ENCODE peak calls at places on chromosome 22, in four cellular contexts. R, K, L and Q are unnamed samples.

GRCh38 chr22:19890502-19891349 is 36.1 kb upstream of the GNB1L start:
- DNase-seq in R (peak; percentile 49), K (no peak), L (no peak), Q (no peak)

GRCh38 chr22:19911540-19912235 is 29.9 kb upstream of the COMT start:
- DNase-seq in R (no peak), K (no peak), L (no peak), Q (no peak)

GRCh38 chr22:42317691-42318547 is 47.5 kb upstream of the TCF20 start:
- DNase-seq in R (no peak), K (no peak), L (no peak), Q (no peak)

GRCh38 chr22:47398491-47398890 is 636.0 kb downstream of the TBC1D22A start:
- DNase-seq in R (no peak), K (no peak), L (no peak), Q (peak; percentile 9)

GRCh38 chr22:26656896-26657851 is at the start of gene MIAT:
- DNase-seq in R (peak; percentile 90), K (no peak), L (peak; percentile 84), Q (no peak)

GRCh38 chr22:30573594-30574094 is 821 bp downstream of the GAL3ST1 start:
- DNase-seq in R (no peak), K (no peak), L (no peak), Q (no peak)

GRCh38 chr22:27804683-27805297 is 3.2 kb upstream of the MN1 start:
- DNase-seq in R (no peak), K (peak; percentile 85), L (peak; percentile 72), Q (no peak)

GRCh38 chr22:40216041-40216756 is 38.5 kb downstream of the TNRC6B start:
- DNase-seq in R (no peak), K (no peak), L (peak; percentile 58), Q (no peak)

GRCh38 chr22:26786398-26786797 is 129.0 kb downstream of the MIAT start:
- DNase-seq in R (no peak), K (no peak), L (no peak), Q (no peak)

GRCh38 chr22:31125521-31126117 is 2.9 kb downstream of the INPP5J start:
- DNase-seq in R (no peak), K (no peak), L (no peak), Q (peak; percentile 42)

GRCh38 chr22:48884292-48884691 is 943.4 kb downstream of the BRD1 start:
- DNase-seq in R (no peak), K (no peak), L (peak; percentile 28), Q (no peak)

GRCh38 chr22:32864041-32864440 is 62.5 kb downstream of the TIMP3 start:
- DNase-seq in R (no peak), K (no peak), L (no peak), Q (no peak)

GRCh38 chr22:29390270-29390669 is 1.9 kb upstream of the AP1B1 start:
- DNase-seq in R (no peak), K (no peak), L (no peak), Q (no peak)

GRCh38 chr22:24006914-24007214 is 1.6 kb upstream of the GSTT4 start:
- DNase-seq in R (peak; percentile 72), K (no peak), L (no peak), Q (no peak)

GRCh38 chr22:48141301-48141700 is 1378.9 kb downstream of the TBC1D22A start:
- DNase-seq in R (no peak), K (no peak), L (no peak), Q (no peak)

GRCh38 chr22:41229215-41229614 is 11.5 kb downstream of the CHADL start:
- DNase-seq in R (no peak), K (no peak), L (no peak), Q (no peak)

GRCh38 chr22:42963231-42963595 is 51.7 kb downstream of the PACSIN2 start:
- DNase-seq in R (no peak), K (no peak), L (peak; percentile 22), Q (no peak)

GRCh38 chr22:29704528-29705285 is 15.1 kb upstream of the CABP7 start:
- DNase-seq in R (no peak), K (no peak), L (no peak), Q (no peak)

GRCh38 chr22:20606784-20607128 is 99.3 kb downstream of the MED15 start:
- DNase-seq in R (no peak), K (no peak), L (no peak), Q (no peak)

GRCh38 chr22:29382575-29383328 is 5.6 kb downstream of the AP1B1 start:
- DNase-seq in R (no peak), K (no peak), L (peak; percentile 83), Q (no peak)

GRCh38 chr22:28909375-28909774 is 26.0 kb downstream of the ZNRF3 start:
- DNase-seq in R (no peak), K (no peak), L (no peak), Q (no peak)

GRCh38 chr22:28983788-28984441 is 77.7 kb downstream of the C22orf31 start:
- DNase-seq in R (no peak), K (no peak), L (no peak), Q (no peak)

GRCh38 chr22:28030442-28030841 is 111.4 kb upstream of the PITPNB start:
- DNase-seq in R (no peak), K (no peak), L (no peak), Q (no peak)

GRCh38 chr22:40348025-40348658 is 1.8 kb downstream of the ADSL start:
- DNase-seq in R (no peak), K (peak; percentile 59), L (peak; percentile 82), Q (peak; percentile 50)

DNA sequence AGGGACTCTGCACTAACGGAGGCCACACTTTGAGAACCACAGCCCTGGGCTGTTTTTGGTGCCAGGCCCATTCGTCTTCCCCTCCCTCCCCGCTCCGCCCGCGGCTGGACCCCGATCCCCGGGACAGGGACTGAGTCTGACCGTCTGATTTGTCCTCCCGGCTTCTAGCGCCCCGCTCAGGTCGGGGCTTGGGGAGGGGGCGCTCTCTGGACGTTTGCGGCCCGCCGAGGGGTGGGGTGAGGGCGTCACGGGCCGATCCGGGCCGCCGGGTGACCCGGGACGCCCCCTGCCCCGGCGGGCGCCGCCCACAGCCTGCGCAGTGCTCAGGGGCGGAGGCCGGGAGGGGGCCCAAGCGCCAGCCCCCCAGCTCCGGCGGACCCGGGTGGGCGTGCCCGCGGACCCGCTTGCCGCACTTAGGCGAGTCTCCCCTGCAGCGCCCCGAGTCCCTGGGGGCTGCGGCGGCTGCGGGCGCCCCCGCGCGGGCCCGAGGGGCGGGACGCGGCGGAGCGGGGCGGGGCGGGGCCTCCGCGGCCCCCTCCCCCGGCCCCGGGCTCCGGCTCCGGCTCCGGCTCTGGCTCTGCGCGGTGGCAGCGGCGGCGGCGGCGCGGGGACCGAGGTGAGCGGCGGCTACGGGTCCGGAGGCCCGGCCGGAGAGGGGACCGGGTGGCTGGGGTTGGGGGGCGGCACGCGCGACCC is 33.7 kb upstream of the PRR5 start:
- DNase-seq in R (peak; percentile 80), K (peak; percentile 68), L (no peak), Q (peak; percentile 33)
- TF ChIP-seq CTCF in R (no peak), K (no peak), L (no peak), Q (no peak)

GRCh38 chr22:22746061-22746962 is 101.9 kb downstream of the GGTLC2 start:
- DNase-seq in R (no peak), K (no peak), L (no peak), Q (no peak)

GRCh38 chr22:22746963-22747933 is 102.8 kb downstream of the GGTLC2 start:
- DNase-seq in R (no peak), K (no peak), L (no peak), Q (no peak)

GRCh38 chr22:22744412-22745224 is 100.2 kb downstream of the GGTLC2 start:
- DNase-seq in R (no peak), K (no peak), L (no peak), Q (no peak)

GRCh38 chr22:22743128-22743760 is 98.8 kb downstream of the GGTLC2 start:
- DNase-seq in R (no peak), K (no peak), L (no peak), Q (no peak)

DNA sequence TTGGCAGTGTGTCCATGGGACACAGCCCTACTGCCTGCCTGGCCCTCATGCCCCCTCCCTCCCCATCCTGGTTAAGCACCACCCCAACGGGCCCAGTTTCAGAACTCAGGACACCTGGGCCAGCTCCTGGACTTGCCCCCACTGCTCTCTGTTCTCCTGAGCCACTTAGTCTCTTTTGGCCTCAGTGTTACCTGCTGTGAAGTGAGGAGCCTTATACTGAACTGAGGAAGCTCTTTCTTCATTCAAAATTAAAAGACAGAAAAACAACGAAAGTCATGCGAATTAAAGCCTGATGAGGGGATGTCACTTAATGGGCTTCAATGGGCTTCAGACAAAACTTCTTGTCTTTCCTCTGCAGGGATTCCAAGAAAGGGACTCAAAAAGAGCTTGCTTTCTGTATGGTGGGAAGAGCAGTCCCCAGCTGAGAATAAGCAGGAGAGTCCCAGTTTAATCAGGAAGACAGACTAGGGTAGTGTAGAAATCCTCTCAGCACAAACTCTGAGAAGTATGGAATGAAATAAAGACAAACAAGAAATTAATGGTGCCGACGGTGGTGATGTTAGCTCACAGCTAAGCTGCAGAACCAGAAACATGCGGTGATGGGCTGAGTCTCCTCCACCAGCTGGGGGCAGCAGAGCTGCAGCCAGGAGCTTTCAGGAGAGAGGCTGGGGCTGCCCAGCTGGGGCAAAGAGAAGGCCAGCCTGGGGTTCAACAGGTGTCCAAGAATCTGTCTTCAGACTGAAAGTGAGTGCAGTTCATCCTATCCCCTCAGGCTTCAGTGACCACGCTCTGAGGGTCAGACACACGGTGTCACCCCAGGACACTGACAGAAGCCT is 101.0 kb downstream of the GGTLC2 start:
- DNase-seq in R (no peak), K (no peak), L (peak; percentile 82), Q (no peak)
- TF ChIP-seq CTCF in R (peak; percentile 55), K (peak; percentile 85), L (peak; percentile 50), Q (peak; percentile 62)

GRCh38 chr22:35728639-35729308 is 11.1 kb downstream of the APOL5 start:
- DNase-seq in R (no peak), K (no peak), L (peak; percentile 92), Q (no peak)
- TF ChIP-seq CTCF in R (no peak), K (no peak), L (no peak), Q (no peak)

DNA sequence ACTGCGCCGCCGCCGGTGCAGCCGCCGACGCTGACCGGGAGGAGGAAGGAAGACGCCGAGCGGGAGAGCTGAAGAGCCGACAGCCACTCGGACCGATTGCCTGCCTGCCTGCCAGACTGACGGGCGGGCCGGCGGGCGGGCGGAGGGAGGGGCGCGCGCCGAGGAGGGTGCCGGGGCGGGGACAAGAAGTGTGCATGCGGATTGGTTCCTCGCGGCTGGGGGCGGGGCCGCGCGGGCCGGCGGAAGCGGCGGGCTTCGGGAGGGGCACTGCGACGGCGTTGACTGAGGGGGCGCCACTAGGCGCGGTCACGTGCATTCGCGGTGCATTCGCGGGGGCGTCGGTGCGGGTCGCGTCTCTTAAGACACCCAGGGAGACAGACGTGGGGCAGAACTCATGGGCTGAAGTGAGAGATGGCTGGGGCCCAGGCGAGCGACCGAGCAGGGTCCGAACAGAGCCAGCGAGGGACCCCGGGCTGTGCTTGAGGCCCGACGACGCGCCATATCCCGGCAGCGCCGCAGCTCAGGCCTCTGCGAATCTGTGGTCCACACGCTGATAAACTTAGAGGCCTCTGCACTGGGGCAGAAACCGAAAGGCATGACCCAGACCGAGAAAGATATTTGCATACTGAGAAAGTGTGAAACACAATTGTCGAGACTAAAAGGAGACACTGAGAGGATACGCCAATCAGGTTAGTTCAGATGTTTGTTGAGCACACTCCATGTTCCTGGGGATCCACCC is at the start of gene MAPK1:
- DNase-seq in R (peak; percentile 98), K (peak; percentile 92), L (peak; percentile 97), Q (peak; percentile 87)
- TF ChIP-seq CTCF in R (peak; percentile 36), K (no peak), L (no peak), Q (peak; percentile 33)

GRCh38 chr22:25027959-25028840 is 75.7 kb downstream of the KIAA1671 start:
- DNase-seq in R (peak; percentile 72), K (peak; percentile 65), L (peak; percentile 57), Q (no peak)
- TF ChIP-seq CTCF in R (peak; percentile 12), K (peak; percentile 66), L (no peak), Q (no peak)

GRCh38 chr22:22519591-22519990 is 479 bp downstream of the ZNF280A start:
- DNase-seq in R (no peak), K (no peak), L (no peak), Q (no peak)
- TF ChIP-seq CTCF in R (no peak), K (no peak), L (no peak), Q (no peak)